ENCODE peak calls at places on chromosomes 1 and 21, in nine cellular contexts. D is right cardiac atrium; Q is Peyer's patch; E is heart right ventricle; R is suprapubic skin; V is tibial artery; Z is tibial nerve; F is esophagus squamous epithelium; K is CD4-positive, alpha-beta memory T cell. T is an unnamed sample.

GRCh38 chr1:59034925-59035324 is 251.1 kb upstream of the JUN start:
- DNase-seq in Q (no peak), D (no peak), E (no peak), Z (no peak), R (no peak), K (no peak), V (no peak), F (no peak), T (no peak)

GRCh38 chr1:45552309-45552708 is 1.7 kb downstream of the AKR1A1 start:
- DNase-seq in R (no peak), D (no peak), Z (no peak), V (no peak), E (no peak), K (no peak), Q (peak; percentile 55), F (no peak), T (no peak)

GRCh38 chr1:10867138-10867721 is 70.8 kb upstream of the CASZ1 start:
- DNase-seq in E (peak; percentile 66), D (peak; percentile 57), Z (peak; percentile 48), Q (peak; percentile 80), R (no peak), K (peak; percentile 61), V (peak; percentile 48), F (no peak), T (no peak)

GRCh38 chr1:6757719-6758435 is 27.4 kb upstream of the CAMTA1 start:
- DNase-seq in R (no peak), K (no peak), D (no peak), Q (no peak), E (no peak), F (no peak), V (no peak), Z (no peak), T (no peak)

GRCh38 chr1:193183019-193183643 is 3.3 kb downstream of the B3GALT2 start:
- DNase-seq in D (no peak), F (no peak), R (no peak), E (no peak), Z (no peak), V (no peak), Q (no peak), K (peak; percentile 61), T (no peak)

GRCh38 chr21:34074283-34075098 is 1.1 kb downstream of the MRPS6 start:
- DNase-seq in R (no peak), K (peak; percentile 9), F (no peak), Z (no peak), Q (no peak), E (no peak), D (no peak), V (no peak), T (no peak)

GRCh38 chr1:174198192-174198591 is 38.9 kb downstream of the RABGAP1L start:
- DNase-seq in V (no peak), Q (no peak), F (no peak), D (no peak), Z (no peak), K (no peak), E (no peak), R (no peak), T (no peak)

GRCh38 chr1:111517464-111518225 is 14.2 kb upstream of the ADORA3 start:
- DNase-seq in K (peak; percentile 60), E (no peak), V (no peak), R (no peak), D (no peak), F (no peak), Q (no peak), Z (no peak), T (no peak)

GRCh38 chr1:193085263-193085662 is 20.0 kb downstream of the GLRX2 start:
- DNase-seq in F (no peak), D (no peak), Q (no peak), V (no peak), R (no peak), K (no peak), Z (no peak), E (no peak), T (no peak)

GRCh38 chr1:64935551-64936158 is 30.7 kb downstream of the JAK1 start:
- DNase-seq in E (no peak), Z (no peak), V (no peak), F (no peak), D (no peak), K (no peak), Q (peak; percentile 59), R (no peak), T (peak; percentile 84)

GRCh38 chr1:154193821-154194220 is 1.9 kb upstream of the TPM3 start:
- DNase-seq in K (no peak), R (no peak), V (no peak), E (no peak), Q (no peak), D (peak; percentile 40), Z (no peak), F (no peak), T (peak; percentile 59)

GRCh38 chr1:47558601-47559593 is 121.1 kb downstream of the FOXD2 start:
- DNase-seq in D (no peak), F (no peak), E (no peak), Z (no peak), V (no peak), R (no peak), Q (peak; percentile 73), K (no peak), T (no peak)

GRCh38 chr1:40391688-40392145 is 18.2 kb downstream of the SMAP2 start:
- DNase-seq in Q (no peak), F (no peak), K (peak; percentile 38), Z (no peak), R (no peak), D (no peak), E (no peak), V (no peak), T (no peak)

DNA sequence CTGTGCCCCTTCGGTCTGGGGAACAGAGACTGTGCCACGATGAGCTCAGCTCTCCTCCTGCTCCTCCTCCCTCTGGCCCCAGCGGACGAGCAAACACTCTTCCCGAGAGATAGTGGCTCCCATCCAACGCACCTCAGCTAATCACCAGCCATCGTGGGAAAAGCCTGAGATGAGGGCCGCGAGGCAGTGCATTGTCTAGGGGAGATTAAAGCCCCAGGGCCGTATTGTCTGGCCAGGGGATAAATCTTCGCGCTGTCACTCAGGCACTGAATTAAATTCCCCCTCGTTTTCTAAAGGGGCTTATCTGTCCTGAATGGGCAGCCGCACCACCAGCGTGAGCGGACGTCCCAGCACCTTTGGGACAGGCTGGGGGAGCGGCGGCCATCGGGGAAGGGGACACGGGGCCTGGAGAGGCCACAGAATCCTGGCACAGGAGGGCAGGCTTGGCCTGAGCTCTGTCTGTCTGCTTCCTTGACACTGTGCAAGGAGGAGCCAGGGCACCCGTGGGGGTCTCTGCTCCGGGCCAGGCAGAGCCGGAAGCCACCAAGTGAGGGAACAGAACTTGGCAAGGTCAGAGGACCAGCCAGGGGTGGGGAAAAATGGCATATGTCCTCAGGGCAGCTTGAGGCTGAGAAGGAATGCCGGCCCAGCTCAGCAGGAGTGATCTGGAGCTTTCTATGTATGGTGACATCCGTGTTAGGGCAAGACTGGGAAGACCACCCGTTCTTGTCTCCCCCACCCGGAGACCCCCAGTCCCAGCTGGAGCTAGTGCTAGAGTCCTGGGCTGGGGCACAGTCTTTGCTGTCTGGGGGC is 32.3 kb downstream of the PRDM16 start:
- DNase-seq in E (no peak), Q (no peak), R (no peak), Z (no peak), D (no peak), K (no peak), F (no peak), V (no peak), T (no peak)
- H3K27ac ChIP-seq in E (no peak overlapping the region), Q (no peak overlapping the region), R (no peak overlapping the region), Z (no peak overlapping the region), D (no peak overlapping the region), K (no peak overlapping the region), F (no peak overlapping the region), V (peak overlapping the region; percentile 70), T (no peak overlapping the region)

GRCh38 chr1:203331224-203331623 is 19.7 kb downstream of the FMOD start:
- DNase-seq in D (no peak), Q (no peak), R (no peak), Z (no peak), V (no peak), E (no peak), K (no peak), F (no peak), T (no peak)

GRCh38 chr1:203325418-203326091 is 20.2 kb downstream of the BTG2 start:
- DNase-seq in V (peak; percentile 83), R (no peak), F (no peak), D (peak; percentile 78), Q (peak; percentile 71), K (no peak), Z (peak; percentile 71), E (peak; percentile 74), T (peak; percentile 53)

GRCh38 chr1:203327684-203328457 is 22.6 kb downstream of the BTG2 start:
- DNase-seq in K (peak; percentile 89), E (peak; percentile 63), R (no peak), F (no peak), V (peak; percentile 79), Z (peak; percentile 66), D (peak; percentile 69), Q (peak; percentile 49), T (peak; percentile 71)

GRCh38 chr1:203326830-203327683 is 21.7 kb downstream of the BTG2 start:
- DNase-seq in Z (peak; percentile 88), Q (peak; percentile 96), R (peak; percentile 97), K (peak; percentile 95), E (peak; percentile 95), F (peak; percentile 70), D (peak; percentile 95), V (peak; percentile 92), T (peak; percentile 87)

GRCh38 chr1:203328714-203329122 is 22.2 kb downstream of the FMOD start:
- DNase-seq in D (no peak), F (no peak), Z (no peak), E (no peak), Q (peak; percentile 66), V (no peak), K (no peak), R (no peak), T (no peak)
- H3K27ac ChIP-seq in D (no peak overlapping the region), F (no peak overlapping the region), Z (peak overlapping the region; percentile 96), E (no peak overlapping the region), Q (peak overlapping the region; percentile 95), V (no peak overlapping the region), K (peak overlapping the region; percentile 97), R (no peak overlapping the region), T (no peak overlapping the region)

DNA sequence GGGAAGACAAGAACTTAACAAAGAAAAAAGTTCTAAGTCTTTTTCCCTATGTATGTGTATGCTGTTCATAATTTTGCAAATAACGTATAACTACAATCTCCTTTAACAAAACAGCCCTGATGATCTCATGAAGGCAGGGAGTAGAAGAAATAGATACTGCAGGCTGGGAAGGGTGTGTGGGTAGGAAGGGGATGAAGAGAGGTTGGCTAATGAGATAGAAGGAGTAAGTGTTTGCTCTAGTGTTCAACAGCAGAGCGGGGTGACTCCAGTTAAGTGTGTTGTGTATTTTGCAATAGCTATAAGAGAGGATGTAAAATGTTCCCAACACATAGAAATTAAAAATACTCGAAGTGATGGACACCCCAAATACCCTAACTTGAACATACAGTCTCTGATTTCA is 20.1 kb downstream of the C1orf198 start:
- DNase-seq in V (no peak), K (no peak), D (no peak), F (no peak), R (no peak), Q (no peak), E (no peak), Z (no peak), T (no peak)
- H3K27ac ChIP-seq in V (peak overlapping the region; percentile 97), K (no peak overlapping the region), D (peak overlapping the region; percentile 68), F (no peak overlapping the region), R (no peak overlapping the region), Q (no peak overlapping the region), E (peak overlapping the region; percentile 92), Z (no peak overlapping the region), T (peak overlapping the region; percentile 44)

DNA sequence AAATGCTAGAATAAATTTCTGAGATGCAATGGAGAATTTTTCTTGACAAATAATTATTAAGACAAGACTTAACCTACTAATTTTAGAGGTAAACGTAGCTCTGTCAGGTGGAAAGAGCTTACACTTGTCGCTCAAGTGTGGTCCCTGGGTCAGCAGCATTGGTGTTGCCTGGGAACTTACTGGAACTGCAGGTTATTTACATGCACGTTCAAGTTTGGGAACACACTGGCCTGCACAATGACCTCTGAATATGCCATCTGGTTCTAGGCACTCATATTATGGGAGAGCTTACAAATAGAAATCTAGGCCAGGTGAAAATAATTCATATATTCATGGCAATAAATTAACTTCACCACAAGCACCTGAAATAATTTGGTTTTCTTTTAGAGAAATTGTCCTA is 88.5 kb upstream of the BCL9 start:
- DNase-seq in Q (no peak), V (no peak), K (no peak), D (no peak), F (no peak), Z (no peak), E (no peak), R (no peak), T (no peak)
- H3K27ac ChIP-seq in Q (no peak overlapping the region), V (no peak overlapping the region), K (no peak overlapping the region), D (no peak overlapping the region), F (no peak overlapping the region), Z (no peak overlapping the region), E (no peak overlapping the region), R (no peak overlapping the region), T (no peak overlapping the region)

T was measured in gastrocnemius medialis.